ENCODE peak calls at places on chromosome 12, in ten cellular contexts. D is left cardiac atrium, M is small intestine, J is pons, Z is AG09319, L is adrenal gland, I is head of caudate nucleus, H is posterior vena cava, K is GM10248, Y is M059J. O is an unnamed sample.

GRCh38 chr12:66352197-66352596 is 49.9 kb downstream of the HELB start:
- DNase-seq in Z (no peak), M (peak; percentile 16), I (peak; percentile 33), Y (peak; percentile 21), K (no peak), D (no peak), J (peak; percentile 30), H (no peak), L (no peak), O (no peak)

GRCh38 chr12:95815635-95816212 is 25.2 kb upstream of the NTN4 start:
- DNase-seq in D (no peak), M (peak; percentile 43), Y (peak; percentile 55), L (no peak), K (peak; percentile 50), Z (no peak), H (no peak), J (peak; percentile 46), I (no peak), O (no peak)

GRCh38 chr12:79844693-79845092 is 90.2 kb downstream of the PPP1R12A start:
- DNase-seq in L (no peak), H (no peak), Z (peak; percentile 25), Y (peak; percentile 93), J (no peak), D (no peak), I (no peak), K (no peak), M (no peak), O (no peak)

GRCh38 chr12:79769860-79770485 is 79.2 kb upstream of the PAWR start:
- DNase-seq in J (no peak), Y (no peak), D (no peak), K (no peak), I (no peak), M (no peak), H (no peak), Z (no peak), L (no peak), O (no peak)

GRCh38 chr12:130126023-130126432 is 36.2 kb upstream of the FZD10 start:
- DNase-seq in I (no peak), D (peak; percentile 75), M (no peak), K (no peak), Y (no peak), J (no peak), H (peak; percentile 85), L (no peak), Z (no peak), O (no peak)

GRCh38 chr12:28023156-28023887 is 50.8 kb upstream of the PTHLH start:
- DNase-seq in J (no peak), D (no peak), Y (peak; percentile 99), L (no peak), Z (no peak), I (no peak), M (no peak), K (no peak), H (no peak), O (peak; percentile 89)

GRCh38 chr12:6267007-6267721 is 43.3 kb upstream of the PLEKHG6 start:
- DNase-seq in Z (no peak), Y (peak; percentile 30), I (no peak), J (no peak), H (peak; percentile 72), L (no peak), K (peak; percentile 45), D (no peak), M (no peak), O (no peak)

GRCh38 chr12:48873096-48873495 is 7.4 kb upstream of the RND1 start:
- DNase-seq in M (no peak), L (no peak), I (no peak), D (no peak), H (no peak), Y (no peak), K (no peak), Z (no peak), J (no peak), O (no peak)

GRCh38 chr12:126772171-126772864 is 1494.7 kb upstream of the TMEM132C start:
- DNase-seq in L (no peak), H (no peak), Y (peak; percentile 93), I (no peak), K (peak; percentile 35), J (no peak), D (no peak), M (peak; percentile 31), Z (peak; percentile 27), O (no peak)